ENCODE peak calls at places on chromosome 21, in seven cellular contexts. Q is GM04504; C is NCI-H2107; V is stimulated activated CD4-positive, alpha-beta T cell treated with anti-CD3 and anti-CD28 coated beads, Interleukin-4, amount 100 ng/mL, for 24 hours; P is IMR-90; R is NCI-H345; L is BJ. H is an unnamed sample.

GRCh38 chr21:19322360-19322759 is 918.8 kb upstream of the TMPRSS15 start:
- DNase-seq in Q (no peak), C (no peak), V (no peak), P (no peak), R (peak), L (no peak), H (no peak)

GRCh38 chr21:45076245-45076661 is 1.9 kb downstream of the ADARB1 start:
- DNase-seq in Q (no peak), C (no peak), V (peak), P (peak), R (no peak), L (no peak), H (no peak)

GRCh38 chr21:42836767-42837301 is 42.5 kb downstream of the WDR4 start:
- DNase-seq in Q (no peak), C (no peak), V (no peak), P (no peak), R (no peak), L (no peak), H (no peak)

GRCh38 chr21:14900611-14901010 is 164.2 kb downstream of the NRIP1 start:
- DNase-seq in Q (no peak), C (no peak), V (no peak), P (peak), R (no peak), L (no peak), H (no peak)

GRCh38 chr21:34834852-34835501 is 166.2 kb downstream of the CLIC6 start:
- DNase-seq in Q (no peak), C (no peak), V (no peak), P (no peak), R (peak), L (no peak), H (no peak)

GRCh38 chr21:44751799-44752636 is 40.6 kb upstream of the TSPEAR start:
- DNase-seq in Q (no peak), C (no peak), V (no peak), P (no peak), R (no peak), L (no peak), H (peak)

GRCh38 chr21:31543191-31543590 is 116.3 kb upstream of the SOD1 start:
- DNase-seq in Q (no peak), C (no peak), V (no peak), P (peak), R (no peak), L (no peak), H (no peak)

GRCh38 chr21:36557316-36557715 is 77.4 kb upstream of the CLDN14 start:
- DNase-seq in Q (no peak), C (no peak), V (no peak), P (no peak), R (no peak), L (no peak), H (no peak)

GRCh38 chr21:15730484-15731242 is 881 bp downstream of the USP25 start:
- DNase-seq in Q (no peak), C (no peak), V (no peak), P (no peak), R (peak), L (no peak), H (no peak)

GRCh38 chr21:33305344-33305671 is 19.5 kb upstream of the IFNAR1 start:
- DNase-seq in Q (no peak), C (no peak), V (no peak), P (no peak), R (no peak), L (no peak), H (no peak)

GRCh38 chr21:35565204-35565611 is 495.1 kb downstream of the SETD4 start:
- DNase-seq in Q (peak), C (no peak), V (no peak), P (peak), R (no peak), L (peak), H (no peak)

GRCh38 chr21:45050361-45050785 is 24.0 kb upstream of the ADARB1 start:
- DNase-seq in Q (no peak), C (no peak), V (no peak), P (no peak), R (no peak), L (no peak), H (no peak)

GRCh38 chr21:46188226-46189212 is 4.3 kb upstream of the SPATC1L start:
- DNase-seq in Q (peak), C (peak), V (no peak), P (peak), R (peak), L (no peak), H (no peak)

GRCh38 chr21:31371715-31372114 is 27.7 kb upstream of the TIAM1 start:
- DNase-seq in Q (no peak), C (no peak), V (no peak), P (no peak), R (no peak), L (no peak), H (no peak)

GRCh38 chr21:44443291-44443890 is 11.9 kb upstream of the LRRC3 start:
- DNase-seq in Q (no peak), C (no peak), V (no peak), P (no peak), R (no peak), L (no peak), H (peak)

GRCh38 chr21:31252091-31252490 is 92.0 kb downstream of the TIAM1 start:
- DNase-seq in Q (no peak), C (no peak), V (no peak), P (no peak), R (no peak), L (no peak), H (no peak)

GRCh38 chr21:42009018-42009830 is 936 bp downstream of the ZBTB21 start:
- DNase-seq in Q (peak), C (no peak), V (peak), P (peak), R (peak), L (no peak), H (no peak)

GRCh38 chr21:42460391-42461184 is 35.4 kb downstream of the RSPH1 start:
- DNase-seq in Q (no peak), C (peak), V (peak), P (no peak), R (peak), L (no peak), H (no peak)

GRCh38 chr21:45638707-45639106 is 4.8 kb upstream of the PCBP3 start:
- DNase-seq in Q (no peak), C (no peak), V (no peak), P (no peak), R (peak), L (no peak), H (no peak)

GRCh38 chr21:43361493-43362296 is 65.2 kb downstream of the SIK1 start:
- DNase-seq in Q (no peak), C (no peak), V (peak), P (peak), R (no peak), L (no peak), H (peak)

H was measured in Right ventricle myocardium inferior.